ENCODE peak calls at places on chromosomes 7 and 10, in six cellular contexts. G, X, D, I, M and Q are unnamed samples.

GRCh38 chr7:35694161-35694783 is 663 bp downstream of the HERPUD2 start:
- DNase-seq in G (peak), X (no peak), D (no peak), I (no peak), M (no peak), Q (peak)

GRCh38 chr7:66157060-66157459 is 42.4 kb downstream of the CRCP start:
- DNase-seq in G (no peak), X (no peak), D (no peak), I (no peak), M (no peak), Q (no peak)

GRCh38 chr7:24653316-24654085 is 80.2 kb downstream of the PALS2 start:
- DNase-seq in G (no peak), X (no peak), D (no peak), I (no peak), M (no peak), Q (no peak)

GRCh38 chr10:14687340-14687739 is 87.4 kb downstream of the FAM107B start:
- DNase-seq in G (no peak), X (no peak), D (no peak), I (no peak), M (no peak), Q (no peak)

GRCh38 chr10:46245381-46245900 is 41.4 kb upstream of the ANTXRL start:
- DNase-seq in G (no peak), X (no peak), D (peak), I (no peak), M (no peak), Q (no peak)

GRCh38 chr7:44767134-44767911 is 18.7 kb downstream of the ZMIZ2 start:
- DNase-seq in G (no peak), X (no peak), D (no peak), I (no peak), M (no peak), Q (no peak)

GRCh38 chr10:5550250-5550545 is 25.4 kb downstream of the CALML3 start:
- DNase-seq in G (no peak), X (no peak), D (no peak), I (no peak), M (no peak), Q (peak)

GRCh38 chr7:152076324-152076821 is 50.9 kb downstream of the GALNT11 start:
- DNase-seq in G (no peak), X (no peak), D (no peak), I (peak), M (peak), Q (no peak)

GRCh38 chr7:33757563-33758165 is 147.7 kb upstream of the BMPER start:
- DNase-seq in G (peak), X (peak), D (no peak), I (no peak), M (peak), Q (no peak)

GRCh38 chr7:18762189-18762588 is 266.6 kb downstream of the HDAC9 start:
- DNase-seq in G (peak), X (no peak), D (no peak), I (no peak), M (no peak), Q (no peak)

GRCh38 chr7:121313220-121313792 is 15.5 kb upstream of the WNT16 start:
- DNase-seq in G (no peak), X (no peak), D (no peak), I (no peak), M (no peak), Q (no peak)

GRCh38 chr7:3193721-3194120 is 107.3 kb upstream of the SDK1 start:
- DNase-seq in G (no peak), X (no peak), D (no peak), I (no peak), M (no peak), Q (no peak)

GRCh38 chr7:78346824-78347223 is 548.3 kb downstream of the PHTF2 start:
- DNase-seq in G (no peak), X (no peak), D (no peak), I (no peak), M (no peak), Q (no peak)

GRCh38 chr10:11687357-11687771 is 54.8 kb upstream of the ECHDC3 start:
- DNase-seq in G (no peak), X (no peak), D (no peak), I (peak), M (no peak), Q (no peak)

GRCh38 chr7:150879345-150879744 is 27.0 kb downstream of the AOC1 start:
- DNase-seq in G (no peak), X (no peak), D (peak), I (no peak), M (no peak), Q (no peak)

GRCh38 chr7:44508328-44508990 is 18.0 kb upstream of the NUDCD3 start:
- DNase-seq in G (no peak), X (no peak), D (no peak), I (no peak), M (no peak), Q (no peak)

GRCh38 chr10:75207079-75207867 is 3.3 kb upstream of the VDAC2 start:
- DNase-seq in G (no peak), X (no peak), D (no peak), I (no peak), M (no peak), Q (no peak)

GRCh38 chr7:27165089-27165654 is at the start of gene HOXA9:
- DNase-seq in G (peak), X (peak), D (no peak), I (peak), M (peak), Q (no peak)

GRCh38 chr10:7406712-7407333 is 4.0 kb downstream of the SFMBT2 start:
- DNase-seq in G (no peak), X (peak), D (no peak), I (no peak), M (no peak), Q (peak)

GRCh38 chr7:5769571-5769970 is 11.9 kb downstream of the RNF216 start:
- DNase-seq in G (no peak), X (no peak), D (no peak), I (no peak), M (no peak), Q (no peak)

GRCh38 chr10:3838723-3839437 is 53.9 kb upstream of the KLF6 start:
- DNase-seq in G (no peak), X (no peak), D (no peak), I (no peak), M (no peak), Q (no peak)

GRCh38 chr7:119482671-119483070 is 790.3 kb upstream of the KCND2 start:
- DNase-seq in G (no peak), X (no peak), D (no peak), I (no peak), M (no peak), Q (no peak)

GRCh38 chr7:26105206-26105605 is 46.8 kb upstream of the NFE2L3 start:
- DNase-seq in G (no peak), X (no peak), D (no peak), I (no peak), M (no peak), Q (no peak)

GRCh38 chr10:63707254-63707910 is 186.2 kb downstream of the REEP3 start:
- DNase-seq in G (peak), X (peak), D (no peak), I (peak), M (peak), Q (no peak)

GRCh38 chr10:15579605-15580004 is 140.1 kb downstream of the ITGA8 start:
- DNase-seq in G (peak), X (no peak), D (no peak), I (no peak), M (no peak), Q (no peak)

GRCh38 chr7:151686826-151687225 is 167.1 kb upstream of the RHEB start:
- DNase-seq in G (no peak), X (no peak), D (no peak), I (no peak), M (no peak), Q (no peak)

GRCh38 chr10:25388188-25388861 is 213.5 kb downstream of the GPR158 start:
- DNase-seq in G (no peak), X (no peak), D (no peak), I (no peak), M (no peak), Q (no peak)

GRCh38 chr10:4102802-4103344 is 317.9 kb upstream of the KLF6 start:
- DNase-seq in G (no peak), X (no peak), D (no peak), I (no peak), M (no peak), Q (no peak)

GRCh38 chr10:117539271-117539876 is 3.2 kb upstream of the EMX2 start:
- DNase-seq in G (no peak), X (peak), D (no peak), I (no peak), M (no peak), Q (no peak)

GRCh38 chr7:92682767-92683539 is 92.8 kb upstream of the FAM133B start:
- DNase-seq in G (peak), X (no peak), D (no peak), I (no peak), M (no peak), Q (no peak)

GRCh38 chr7:28615091-28615490 is 202.8 kb downstream of the CREB5 start:
- DNase-seq in G (no peak), X (no peak), D (no peak), I (no peak), M (no peak), Q (no peak)

GRCh38 chr10:97553575-97554100 is 18.9 kb upstream of the ANKRD2 start:
- DNase-seq in G (peak), X (peak), D (no peak), I (no peak), M (peak), Q (peak)

GRCh38 chr10:124727389-124727960 is 16.7 kb downstream of the FAM53B start:
- DNase-seq in G (no peak), X (no peak), D (no peak), I (no peak), M (no peak), Q (no peak)

GRCh38 chr10:90602815-90603600 is 254.8 kb downstream of the HTR7 start:
- DNase-seq in G (no peak), X (no peak), D (no peak), I (no peak), M (no peak), Q (no peak)

GRCh38 chr7:134593530-134594392 is 44.9 kb downstream of the AKR1B15 start:
- DNase-seq in G (peak), X (peak), D (no peak), I (no peak), M (peak), Q (peak)

GRCh38 chr7:158758563-158759244 is 54.1 kb upstream of the NCAPG2 start:
- DNase-seq in G (no peak), X (no peak), D (no peak), I (no peak), M (no peak), Q (no peak)

GRCh38 chr7:1181031-1181430 is 21.0 kb upstream of the ZFAND2A start:
- DNase-seq in G (no peak), X (no peak), D (no peak), I (no peak), M (no peak), Q (no peak)
- H3K4me3 ChIP-seq in G (no peak), X (no peak), D (no peak), I (no peak), M (no peak), Q (no peak)

DNA sequence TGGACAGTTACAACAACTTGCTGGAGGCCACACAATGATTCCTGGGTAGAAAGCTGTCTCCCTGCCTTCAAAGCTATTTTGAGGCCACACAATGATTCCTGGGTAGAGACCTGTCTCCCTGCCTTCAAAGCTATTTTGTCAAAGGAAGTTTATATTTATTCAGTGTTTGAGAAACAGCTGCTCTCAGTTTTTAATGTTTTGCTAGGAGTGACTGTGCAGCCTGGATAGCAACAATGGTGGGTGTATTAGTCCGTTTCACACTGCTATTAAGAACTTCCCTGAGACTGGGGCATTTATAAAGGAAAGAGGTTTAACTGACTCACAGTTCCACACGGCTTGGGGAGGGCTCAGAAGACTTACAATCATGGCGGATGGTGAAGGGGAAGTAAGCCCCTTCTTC is 3.9 kb upstream of the SGPL1 start:
- DNase-seq in G (no peak), X (no peak), D (peak), I (no peak), M (no peak), Q (no peak)
- H3K27ac ChIP-seq in G (no peak), X (no peak), D (no peak), I (no peak), M (no peak), Q (no peak)

DNA sequence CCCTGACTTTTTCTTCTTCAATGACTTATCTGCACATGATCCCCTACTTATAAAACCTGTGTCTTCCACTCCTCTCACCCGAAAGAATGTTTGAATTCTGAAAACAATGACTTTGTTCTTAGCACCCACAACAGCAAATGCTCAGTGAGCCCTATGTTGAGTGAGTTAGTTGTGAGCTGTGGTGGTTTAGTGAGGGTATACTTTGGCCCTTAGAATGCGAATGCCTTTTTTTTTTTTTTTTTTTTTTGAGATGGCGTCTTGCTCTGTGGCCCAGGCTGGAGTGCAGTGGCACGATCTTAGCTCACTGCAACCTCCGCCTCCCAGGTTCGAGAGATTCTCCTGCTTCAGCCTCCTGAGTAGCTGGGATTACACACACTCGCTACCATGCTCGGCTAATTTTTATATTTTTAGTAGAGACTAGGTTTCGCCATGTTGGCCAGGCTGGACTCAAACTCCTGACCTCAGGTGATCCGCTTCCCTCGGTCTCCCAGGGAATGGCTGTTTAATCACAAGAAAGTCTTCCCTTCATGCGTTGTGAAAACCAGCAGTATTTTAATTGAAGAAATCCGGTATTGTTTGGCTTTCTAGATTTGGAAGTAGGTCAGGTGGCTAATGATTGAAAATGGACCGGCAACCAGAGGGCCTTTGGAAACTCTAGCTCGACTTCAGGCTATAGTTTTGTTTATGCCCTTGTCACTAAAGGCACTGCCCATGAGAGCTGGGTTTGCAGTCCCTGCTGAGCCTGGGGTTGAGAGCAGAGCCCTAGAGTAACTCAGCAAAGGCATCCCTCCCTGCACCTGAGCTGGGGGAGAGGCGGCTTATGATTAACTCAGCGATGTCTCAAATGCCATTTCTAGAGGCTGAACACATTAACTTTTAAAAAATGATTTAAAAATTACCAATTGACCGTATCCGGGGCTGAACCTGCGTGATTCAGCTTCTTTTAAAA is 41.3 kb downstream of the CUX1 start:
- DNase-seq in G (no peak), X (peak), D (no peak), I (no peak), M (no peak), Q (no peak)
- TF ChIP-seq POLR2A in G (no peak), X (no peak), D (no peak), I (no peak), M (no peak), Q (no peak)

GRCh38 chr10:122044045-122044661 is 55.2 kb downstream of the TACC2 start:
- DNase-seq in G (peak), X (peak), D (no peak), I (no peak), M (peak), Q (peak)
- H3K4me3 ChIP-seq in G (no peak), X (peak), D (peak), I (peak), M (no peak), Q (no peak)

GRCh38 chr7:1151653-1152425 is 8.2 kb downstream of the ZFAND2A start:
- DNase-seq in G (no peak), X (no peak), D (no peak), I (no peak), M (no peak), Q (no peak)
- H3K27ac ChIP-seq in G (no peak), X (no peak), D (no peak), I (no peak), M (no peak), Q (no peak)

DNA sequence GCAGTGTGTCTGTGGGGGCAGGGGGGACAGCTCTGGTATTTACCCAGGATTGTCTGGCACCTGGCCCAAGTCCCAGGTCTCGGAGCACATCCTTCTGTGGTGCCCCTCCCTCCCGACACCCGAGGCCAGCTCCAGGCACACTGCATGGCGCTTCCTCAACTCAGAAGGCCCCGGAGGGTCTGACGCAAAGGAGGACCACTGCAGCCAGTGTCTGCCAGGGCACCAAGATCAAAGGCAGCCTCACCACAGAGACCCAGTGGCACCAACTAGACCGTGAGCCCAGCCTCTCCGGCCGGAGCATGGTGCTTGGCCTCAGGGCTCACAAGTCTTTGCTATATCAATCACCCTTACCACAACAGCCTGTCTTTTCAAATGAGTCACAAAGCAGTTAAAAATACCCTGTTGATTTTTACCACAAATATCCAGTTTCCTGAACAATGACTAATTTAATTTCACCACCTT is 99.3 kb upstream of the DDC start:
- DNase-seq in G (peak), X (no peak), D (no peak), I (peak), M (no peak), Q (no peak)
- TF ChIP-seq POLR2A in G (no peak), X (no peak), D (peak), I (no peak), M (no peak), Q (no peak)

GRCh38 chr10:32445740-32446615 is at the start of gene CCDC7:
- DNase-seq in G (peak), X (peak), D (peak), I (peak), M (peak), Q (peak)

GRCh38 chr10:32446701-32447406 is 914 bp downstream of the CCDC7 start:
- DNase-seq in G (peak), X (no peak), D (no peak), I (peak), M (no peak), Q (no peak)

GRCh38 chr10:32445036-32445435 is 904 bp upstream of the CCDC7 start:
- DNase-seq in G (no peak), X (no peak), D (no peak), I (no peak), M (no peak), Q (no peak)
- H3K4me3 ChIP-seq in G (no peak), X (no peak), D (peak), I (peak), M (no peak), Q (peak)

GRCh38 chr10:128863823-128864405 is 603.1 kb upstream of the MGMT start:
- DNase-seq in G (no peak), X (peak), D (peak), I (no peak), M (peak), Q (no peak)

GRCh38 chr10:128865398-128865797 is 601.6 kb upstream of the MGMT start:
- DNase-seq in G (no peak), X (peak), D (peak), I (no peak), M (peak), Q (no peak)

GRCh38 chr10:128867119-128867518 is 599.9 kb upstream of the MGMT start:
- DNase-seq in G (no peak), X (no peak), D (peak), I (no peak), M (no peak), Q (no peak)

GRCh38 chr10:128863411-128863810 is 603.6 kb upstream of the MGMT start:
- DNase-seq in G (no peak), X (peak), D (peak), I (no peak), M (no peak), Q (no peak)

DNA sequence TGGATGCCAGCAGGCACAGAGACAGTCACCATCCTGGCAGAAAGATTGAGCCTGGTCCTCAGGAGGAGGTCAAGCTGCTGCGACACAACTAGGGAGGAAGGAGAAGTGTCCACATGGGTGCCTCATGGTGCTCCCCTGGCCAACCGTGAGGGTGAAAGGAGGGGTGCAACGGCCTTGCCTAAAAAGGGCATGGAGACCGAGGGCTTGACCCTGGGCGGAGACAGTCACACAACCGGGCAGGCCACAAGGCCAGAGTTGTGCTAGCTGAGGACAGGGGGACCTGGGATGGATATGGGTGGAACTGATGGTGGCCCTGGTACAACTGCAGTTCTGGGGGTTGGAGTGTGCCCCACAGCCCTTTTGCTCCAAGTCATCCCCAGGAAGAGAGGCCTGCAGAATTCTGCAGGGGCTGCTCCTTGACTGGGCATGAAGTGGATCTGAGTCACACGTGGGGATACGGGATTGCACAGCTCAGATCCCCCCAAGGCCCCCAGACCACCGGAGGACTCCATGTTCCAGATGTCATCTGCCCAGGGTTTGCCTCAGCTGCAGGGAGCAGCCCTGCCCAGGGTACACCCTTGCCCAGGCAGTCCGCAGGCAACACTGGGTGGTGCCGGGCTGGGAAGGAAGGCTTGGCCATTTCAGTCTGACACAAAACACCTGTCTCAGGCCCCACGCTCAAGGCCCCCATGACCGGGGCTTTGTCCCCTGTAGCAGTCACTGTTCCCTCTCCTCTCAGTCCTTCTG is 602.3 kb upstream of the MGMT start:
- DNase-seq in G (no peak), X (peak), D (peak), I (no peak), M (peak), Q (no peak)
- H3K27ac ChIP-seq in G (no peak), X (no peak), D (no peak), I (no peak), M (no peak), Q (no peak)